ENCODE peak calls at places on chromosomes 5 and 9, in five cellular contexts. E is H7, P is fibroblast of lung, J is fibroblast of mammary gland, W is Peyer's patch. V is an unnamed sample.

GRCh38 chr5:80399553-80400239 is 8.2 kb upstream of the ZFYVE16 start:
- DNase-seq in E (no peak), P (peak), J (peak), W (peak), V (peak)

GRCh38 chr5:65268520-65268919 is 213.2 kb downstream of the ADAMTS6 start:
- DNase-seq in E (no peak), P (peak), J (peak), W (no peak), V (no peak)

GRCh38 chr9:113993838-113994540 is 84.1 kb downstream of the AMBP start:
- DNase-seq in E (no peak), P (peak), J (peak), W (peak), V (no peak)

GRCh38 chr9:20397348-20397747 is 225.0 kb downstream of the MLLT3 start:
- DNase-seq in E (no peak), P (no peak), J (no peak), W (no peak), V (no peak)

GRCh38 chr9:69078581-69078980 is 43.0 kb downstream of the FXN start:
- DNase-seq in E (no peak), P (peak), J (peak), W (no peak), V (no peak)

GRCh38 chr5:109250533-109251329 is 159.0 kb downstream of the PJA2 start:
- DNase-seq in E (peak), P (no peak), J (no peak), W (no peak), V (no peak)

GRCh38 chr9:17843236-17843635 is 264.4 kb downstream of the SH3GL2 start:
- DNase-seq in E (no peak), P (no peak), J (no peak), W (no peak), V (no peak)

GRCh38 chr5:167840736-167841135 is 450.7 kb upstream of the WWC1 start:
- DNase-seq in E (no peak), P (no peak), J (no peak), W (no peak), V (no peak)

GRCh38 chr9:136016221-136016881 is 55.2 kb upstream of the UBAC1 start:
- DNase-seq in E (peak), P (no peak), J (no peak), W (peak), V (no peak)

GRCh38 chr9:6305954-6306563 is 22.1 kb upstream of the TPD52L3 start:
- DNase-seq in E (no peak), P (peak), J (peak), W (no peak), V (peak)

GRCh38 chr5:84729326-84729725 is 344.6 kb upstream of the EDIL3 start:
- DNase-seq in E (no peak), P (peak), J (peak), W (no peak), V (no peak)

GRCh38 chr9:129140397-129141065 is 29.3 kb downstream of the PTPA start:
- DNase-seq in E (peak), P (peak), J (peak), W (peak), V (no peak)

GRCh38 chr5:146079695-146080361 is 25.5 kb downstream of the PLAC8L1 start:
- DNase-seq in E (no peak), P (peak), J (peak), W (no peak), V (peak)

GRCh38 chr9:112582863-112583262 is 96.2 kb downstream of the KIAA1958 start:
- DNase-seq in E (peak), P (no peak), J (no peak), W (no peak), V (no peak)

GRCh38 chr9:90783552-90783951 is 18.1 kb upstream of the SYK start:
- DNase-seq in E (peak), P (no peak), J (no peak), W (no peak), V (no peak)

GRCh38 chr5:1171340-1171941 is 30.0 kb upstream of the SLC6A19 start:
- DNase-seq in E (no peak), P (no peak), J (peak), W (no peak), V (no peak)

GRCh38 chr5:170301149-170301548 is 3.6 kb upstream of the LCP2 start:
- DNase-seq in E (no peak), P (no peak), J (no peak), W (no peak), V (no peak)

GRCh38 chr9:116276651-116277121 is 123.1 kb downstream of the PAPPA start:
- DNase-seq in E (peak), P (no peak), J (no peak), W (no peak), V (no peak)

GRCh38 chr5:95441631-95442030 is 50.5 kb downstream of the FAM81B start:
- DNase-seq in E (no peak), P (no peak), J (no peak), W (no peak), V (no peak)

GRCh38 chr5:58496488-58496887 is 5.3 kb downstream of the GAPT start:
- DNase-seq in E (peak), P (no peak), J (no peak), W (no peak), V (no peak)

GRCh38 chr5:172447646-172448365 is 6.5 kb downstream of the SH3PXD2B start:
- DNase-seq in E (no peak), P (no peak), J (no peak), W (peak), V (no peak)

GRCh38 chr5:39415186-39415585 is 9.6 kb downstream of the DAB2 start:
- DNase-seq in E (no peak), P (no peak), J (no peak), W (no peak), V (no peak)

GRCh38 chr5:178577376-178577839 is 12.8 kb downstream of the COL23A1 start:
- DNase-seq in E (peak), P (no peak), J (no peak), W (no peak), V (no peak)

GRCh38 chr5:139387611-139388197 is 2.0 kb downstream of the MZB1 start:
- DNase-seq in E (peak), P (no peak), J (no peak), W (no peak), V (no peak)

GRCh38 chr5:139384591-139385051 is 1.5 kb upstream of the SLC23A1 start:
- DNase-seq in E (no peak), P (no peak), J (no peak), W (no peak), V (no peak)

GRCh38 chr5:139385061-139385889 is 2.2 kb upstream of the SLC23A1 start:
- DNase-seq in E (peak), P (no peak), J (no peak), W (no peak), V (no peak)

GRCh38 chr5:139383993-139384590 is 995 bp upstream of the SLC23A1 start:
- DNase-seq in E (no peak), P (no peak), J (no peak), W (no peak), V (no peak)

DNA sequence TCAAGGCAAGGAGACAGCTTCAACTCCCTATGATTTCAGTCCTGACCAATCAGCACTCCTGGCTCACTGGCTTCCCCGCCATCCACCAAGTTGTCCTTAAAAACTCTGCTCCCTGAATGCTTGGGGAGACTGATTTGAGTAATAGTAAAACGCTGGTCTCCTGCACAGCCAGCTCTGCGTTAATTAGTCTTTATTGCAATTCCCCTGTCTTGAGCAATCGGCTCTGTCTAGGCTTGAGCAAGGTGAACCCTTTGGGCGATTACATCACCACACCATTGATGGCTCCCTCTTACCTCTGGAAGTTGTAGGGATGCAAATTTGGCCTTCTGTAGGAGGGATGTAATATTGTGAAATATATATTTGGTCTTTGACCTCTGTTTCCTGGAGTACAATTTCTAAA is 2.9 kb upstream of the SLC23A1 start:
- DNase-seq in E (peak), P (no peak), J (no peak), W (no peak), V (no peak)
- H3K4me3 ChIP-seq in E (no peak), P (no peak), J (no peak), W (no peak), V (no peak)

GRCh38 chr9:121048618-121049017 is 1.5 kb downstream of the C5 start:
- DNase-seq in E (no peak), P (no peak), J (no peak), W (no peak), V (no peak)
- H3K4me3 ChIP-seq in E (no peak), P (no peak), J (no peak), W (no peak), V (no peak)

GRCh38 chr5:123949807-123950206 is 437.8 kb downstream of the CSNK1G3 start:
- DNase-seq in E (peak), P (no peak), J (no peak), W (no peak), V (no peak)
- H3K4me3 ChIP-seq in E (no peak), P (no peak), J (no peak), W (no peak), V (no peak)

GRCh38 chr5:139068060-139068459 is 130.1 kb downstream of the SIL1 start:
- DNase-seq in E (no peak), P (no peak), J (no peak), W (no peak), V (no peak)
- H3K4me3 ChIP-seq in E (no peak), P (no peak), J (no peak), W (no peak), V (no peak)